ENCODE peak calls at places on chromosomes 1 and 21, in eight cellular contexts. B is skeletal muscle cell, J is GM12891, S is 8988T, X is HCT116, Q is bronchial epithelial cell, Y is HuH-7.5, O is thoracic aorta. G is an unnamed sample.
A peak's percentile ranks its signal among the peaks of the same experiment; 100 is the strongest.

GRCh38 chr21:15140321-15141019 is 75.7 kb upstream of the NRIP1 start:
- DNase-seq in B (no peak), J (no peak), S (no peak), X (no peak), Q (peak; percentile 7), Y (peak; percentile 49), O (no peak), G (no peak)

GRCh38 chr1:112706505-112707216 is at the start of gene RHOC:
- DNase-seq in B (no peak), J (peak; percentile 80), S (peak; percentile 73), X (no peak), Q (no peak), Y (peak; percentile 76), O (no peak), G (peak; percentile 29)

GRCh38 chr1:39214998-39215873 is 10.7 kb downstream of the MACF1 start:
- DNase-seq in B (no peak), J (no peak), S (no peak), X (no peak), Q (peak; percentile 67), Y (no peak), O (no peak), G (no peak)

GRCh38 chr1:47181955-47182680 is 7.7 kb downstream of the PDZK1IP1 start:
- DNase-seq in B (no peak), J (no peak), S (no peak), X (no peak), Q (peak; percentile 68), Y (no peak), O (no peak), G (no peak)

GRCh38 chr1:202004711-202005110 is 5.7 kb upstream of the ELF3 start:
- DNase-seq in B (no peak), J (no peak), S (no peak), X (no peak), Q (no peak), Y (no peak), O (no peak), G (no peak)

GRCh38 chr21:29145354-29145782 is 14.9 kb downstream of the MAP3K7CL start:
- DNase-seq in B (peak; percentile 81), J (no peak), S (no peak), X (no peak), Q (peak; percentile 98), Y (no peak), O (peak; percentile 29), G (no peak)

GRCh38 chr1:44170281-44170823 is 28.9 kb upstream of the KLF18 start:
- DNase-seq in B (no peak), J (no peak), S (no peak), X (no peak), Q (peak; percentile 3), Y (no peak), O (no peak), G (no peak)

GRCh38 chr1:204199579-204199978 is 3.3 kb upstream of the KISS1 start:
- DNase-seq in B (no peak), J (no peak), S (no peak), X (no peak), Q (no peak), Y (no peak), O (no peak), G (no peak)

GRCh38 chr21:44911384-44912157 is 9.1 kb downstream of the ITGB2 start:
- DNase-seq in B (no peak), J (peak; percentile 79), S (no peak), X (no peak), Q (peak; percentile 32), Y (no peak), O (no peak), G (no peak)